ENCODE peak calls at places on chromosomes 1 and 21, in five cellular contexts. One of them, this sample, is unnamed.

GRCh38 chr1:179743679-179744400 is 749 bp downstream of the FAM163A start:
- DNase-seq in breast epithelium: no peak
- DNase-seq in suprapubic skin: no peak
- DNase-seq in spleen: no peak
- DNase-seq in transverse colon: no peak
- DNase-seq in this sample: no peak

GRCh38 chr1:88737338-88737927 is 53.4 kb downstream of the PKN2 start:
- DNase-seq in breast epithelium: no peak
- DNase-seq in suprapubic skin: no peak
- DNase-seq in spleen: no peak
- DNase-seq in transverse colon: no peak
- DNase-seq in this sample: no peak

GRCh38 chr1:112618721-112619517 is at the start of gene ST7L:
- DNase-seq in breast epithelium: peak
- DNase-seq in suprapubic skin: peak
- DNase-seq in spleen: peak
- DNase-seq in transverse colon: peak
- DNase-seq in this sample: peak

GRCh38 chr21:29193907-29194306 is 63.5 kb downstream of the MAP3K7CL start:
- DNase-seq in breast epithelium: no peak
- DNase-seq in suprapubic skin: no peak
- DNase-seq in spleen: no peak
- DNase-seq in transverse colon: no peak
- DNase-seq in this sample: no peak

GRCh38 chr1:183807549-183808168 is 2.7 kb downstream of the RGL1 start:
- DNase-seq in breast epithelium: no peak
- DNase-seq in suprapubic skin: no peak
- DNase-seq in spleen: no peak
- DNase-seq in transverse colon: peak
- DNase-seq in this sample: no peak

GRCh38 chr1:154742586-154742985 is 127.5 kb downstream of the KCNN3 start:
- DNase-seq in breast epithelium: no peak
- DNase-seq in suprapubic skin: no peak
- DNase-seq in spleen: no peak
- DNase-seq in transverse colon: no peak
- DNase-seq in this sample: no peak

GRCh38 chr1:53618218-53619087 is 120.5 kb downstream of the GLIS1 start:
- DNase-seq in breast epithelium: peak
- DNase-seq in suprapubic skin: peak
- DNase-seq in spleen: peak
- DNase-seq in transverse colon: peak
- DNase-seq in this sample: peak

GRCh38 chr1:192343304-192343703 is 26.5 kb downstream of the RGS21 start:
- DNase-seq in breast epithelium: no peak
- DNase-seq in suprapubic skin: no peak
- DNase-seq in spleen: no peak
- DNase-seq in transverse colon: no peak
- DNase-seq in this sample: no peak

GRCh38 chr1:58722414-58722813 is 22.6 kb upstream of the MYSM1 start:
- DNase-seq in breast epithelium: no peak
- DNase-seq in suprapubic skin: no peak
- DNase-seq in spleen: no peak
- DNase-seq in transverse colon: no peak
- DNase-seq in this sample: no peak

GRCh38 chr1:151340870-151341754 is 5.9 kb downstream of the RFX5 start:
- DNase-seq in breast epithelium: no peak
- DNase-seq in suprapubic skin: no peak
- DNase-seq in spleen: no peak
- DNase-seq in transverse colon: peak
- DNase-seq in this sample: no peak

GRCh38 chr1:229848762-229849677 is 218.0 kb upstream of the GALNT2 start:
- DNase-seq in breast epithelium: no peak
- DNase-seq in suprapubic skin: no peak
- DNase-seq in spleen: no peak
- DNase-seq in transverse colon: no peak
- DNase-seq in this sample: no peak

GRCh38 chr1:33029921-33030320 is 6.8 kb downstream of the AK2 start:
- DNase-seq in breast epithelium: no peak
- DNase-seq in suprapubic skin: no peak
- DNase-seq in spleen: no peak
- DNase-seq in transverse colon: no peak
- DNase-seq in this sample: no peak

GRCh38 chr1:67816506-67816905 is 16.8 kb downstream of the GNG12 start:
- DNase-seq in breast epithelium: no peak
- DNase-seq in suprapubic skin: no peak
- DNase-seq in spleen: no peak
- DNase-seq in transverse colon: peak
- DNase-seq in this sample: no peak

GRCh38 chr1:213973129-213973528 is 14.6 kb upstream of the PROX1 start:
- DNase-seq in breast epithelium: no peak
- DNase-seq in suprapubic skin: no peak
- DNase-seq in spleen: no peak
- DNase-seq in transverse colon: no peak
- DNase-seq in this sample: no peak

GRCh38 chr1:89719502-89720306 is 86.8 kb downstream of the LRRC8C start:
- DNase-seq in breast epithelium: no peak
- DNase-seq in suprapubic skin: no peak
- DNase-seq in spleen: no peak
- DNase-seq in transverse colon: no peak
- DNase-seq in this sample: no peak

GRCh38 chr1:241813768-241814270 is 34.2 kb upstream of the EXO1 start:
- DNase-seq in breast epithelium: no peak
- DNase-seq in suprapubic skin: no peak
- DNase-seq in spleen: no peak
- DNase-seq in transverse colon: no peak
- DNase-seq in this sample: no peak

GRCh38 chr1:235329139-235329808 is 904 bp downstream of the GGPS1 start:
- DNase-seq in breast epithelium: no peak
- DNase-seq in suprapubic skin: no peak
- DNase-seq in spleen: peak
- DNase-seq in transverse colon: peak
- DNase-seq in this sample: peak

GRCh38 chr1:119815361-119815760 is 4.1 kb upstream of the REG4 start:
- DNase-seq in breast epithelium: no peak
- DNase-seq in suprapubic skin: no peak
- DNase-seq in spleen: no peak
- DNase-seq in transverse colon: no peak
- DNase-seq in this sample: no peak

GRCh38 chr1:74728736-74729135 is 4.1 kb downstream of the CRYZ start:
- DNase-seq in breast epithelium: no peak
- DNase-seq in suprapubic skin: no peak
- DNase-seq in spleen: no peak
- DNase-seq in transverse colon: no peak
- DNase-seq in this sample: no peak

GRCh38 chr1:68196676-68197075 is 35.6 kb downstream of the WLS start:
- DNase-seq in breast epithelium: no peak
- DNase-seq in suprapubic skin: no peak
- DNase-seq in spleen: no peak
- DNase-seq in transverse colon: no peak
- DNase-seq in this sample: no peak

GRCh38 chr1:6123816-6124215 is 56.3 kb downstream of the CHD5 start:
- DNase-seq in breast epithelium: no peak
- DNase-seq in suprapubic skin: no peak
- DNase-seq in spleen: peak
- DNase-seq in transverse colon: no peak
- DNase-seq in this sample: no peak

GRCh38 chr1:184888505-184888904 is 85.8 kb downstream of the NIBAN1 start:
- DNase-seq in breast epithelium: no peak
- DNase-seq in suprapubic skin: no peak
- DNase-seq in spleen: no peak
- DNase-seq in transverse colon: no peak
- DNase-seq in this sample: no peak

DNA sequence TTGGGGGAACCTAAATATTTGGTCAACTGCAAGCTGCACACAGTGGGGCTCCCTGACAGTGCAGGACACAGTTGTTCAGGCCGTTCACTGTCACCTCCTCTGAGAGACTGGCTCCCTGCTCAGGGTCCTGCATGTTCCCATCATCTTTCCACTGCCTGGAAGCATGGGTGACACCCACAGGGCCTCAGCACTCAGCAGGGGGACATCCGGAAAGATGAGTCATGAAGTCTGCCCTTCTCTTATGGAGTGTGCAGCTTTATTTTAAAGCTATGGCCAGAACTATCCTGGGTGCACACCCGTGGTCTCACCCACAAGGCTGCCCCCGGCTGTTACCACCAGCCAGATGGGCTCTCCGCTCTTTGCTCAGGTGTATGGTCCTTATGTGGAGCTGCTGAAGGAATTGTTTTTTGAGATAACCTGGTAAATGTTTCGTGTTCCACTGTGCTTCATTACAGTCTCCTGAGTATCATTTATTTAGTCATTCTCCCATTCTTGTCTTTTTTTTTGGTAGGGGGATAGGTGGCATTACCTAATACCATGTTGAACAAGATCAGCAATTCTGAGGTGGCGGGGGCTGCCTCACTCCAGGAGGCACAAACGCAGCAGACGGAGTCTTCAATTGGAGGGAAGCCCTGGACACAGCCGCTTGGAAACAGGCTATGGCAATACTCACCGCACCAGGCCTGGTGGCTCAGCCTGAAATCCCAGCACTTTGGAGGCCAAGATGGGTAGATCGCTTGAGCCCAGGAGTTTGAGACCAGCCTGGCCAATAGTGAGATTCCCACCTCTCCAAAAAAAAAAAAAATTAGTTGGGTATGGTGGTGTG is 14.3 kb downstream of the TRIM11 start:
- DNase-seq in breast epithelium: no peak
- DNase-seq in suprapubic skin: peak
- DNase-seq in spleen: peak
- DNase-seq in transverse colon: no peak
- DNase-seq in this sample: no peak
- TF ChIP-seq POLR2AphosphoS5 in breast epithelium: no peak
- TF ChIP-seq POLR2AphosphoS5 in suprapubic skin: no peak
- TF ChIP-seq POLR2AphosphoS5 in spleen: no peak
- TF ChIP-seq POLR2AphosphoS5 in transverse colon: no peak
- TF ChIP-seq POLR2AphosphoS5 in this sample: no peak

GRCh38 chr1:28457678-28458077 is 48.2 kb upstream of the RCC1 start:
- DNase-seq in breast epithelium: no peak
- DNase-seq in suprapubic skin: no peak
- DNase-seq in spleen: no peak
- DNase-seq in transverse colon: no peak
- DNase-seq in this sample: no peak

GRCh38 chr1:28450561-28450960 is 55.3 kb upstream of the RCC1 start:
- DNase-seq in breast epithelium: no peak
- DNase-seq in suprapubic skin: no peak
- DNase-seq in spleen: no peak
- DNase-seq in transverse colon: no peak
- DNase-seq in this sample: no peak

GRCh38 chr1:28458237-28459228 is 47.3 kb upstream of the RCC1 start:
- DNase-seq in breast epithelium: no peak
- DNase-seq in suprapubic skin: no peak
- DNase-seq in spleen: no peak
- DNase-seq in transverse colon: no peak
- DNase-seq in this sample: no peak

GRCh38 chr1:28451011-28451410 is 54.8 kb upstream of the RCC1 start:
- DNase-seq in breast epithelium: no peak
- DNase-seq in suprapubic skin: no peak
- DNase-seq in spleen: no peak
- DNase-seq in transverse colon: no peak
- DNase-seq in this sample: no peak

DNA sequence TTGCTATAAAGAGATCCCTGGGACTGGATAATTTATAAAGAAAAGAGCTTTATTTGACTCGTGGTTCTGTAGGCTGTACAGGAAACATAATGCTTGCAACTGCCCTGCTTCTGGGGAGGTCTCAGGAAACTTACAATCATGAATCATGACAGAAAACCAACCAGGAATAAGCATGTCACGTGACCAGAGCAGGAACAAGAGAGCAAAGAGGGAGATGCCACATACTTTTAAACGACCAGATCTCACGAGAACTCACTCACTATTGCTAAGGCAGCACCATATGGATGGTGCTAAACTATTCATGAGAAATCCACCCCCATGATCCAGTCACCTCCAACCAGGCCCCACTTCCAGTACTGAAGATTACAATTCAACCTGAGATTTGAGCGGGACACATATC is 49.8 kb upstream of the RCC1 start:
- DNase-seq in breast epithelium: no peak
- DNase-seq in suprapubic skin: no peak
- DNase-seq in spleen: no peak
- DNase-seq in transverse colon: no peak
- DNase-seq in this sample: no peak
- TF ChIP-seq POLR2A in breast epithelium: no peak
- TF ChIP-seq POLR2A in suprapubic skin: no peak
- TF ChIP-seq POLR2A in spleen: no peak
- TF ChIP-seq POLR2A in transverse colon: no peak
- TF ChIP-seq POLR2A in this sample: no peak

DNA sequence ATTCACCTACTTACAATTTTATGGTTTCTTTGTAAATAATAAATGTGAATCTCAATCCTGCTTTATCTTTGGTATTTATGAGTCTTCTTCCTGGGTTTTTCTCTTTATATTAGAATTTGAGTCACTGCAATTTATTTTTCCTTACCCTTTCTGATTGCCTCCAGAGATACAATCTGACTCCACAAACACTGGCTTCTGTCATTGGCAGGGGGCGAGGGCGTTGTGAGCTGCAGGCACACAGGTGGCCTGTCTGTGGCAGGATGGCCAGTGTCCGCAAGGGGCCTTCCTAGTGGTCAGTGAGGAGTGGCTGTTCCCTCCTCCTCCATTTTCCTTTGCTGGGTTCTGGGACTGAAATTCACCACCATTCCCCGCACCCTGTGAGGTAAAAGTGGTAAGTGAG is 2.0 kb upstream of the MTARC1 start:
- DNase-seq in breast epithelium: no peak
- DNase-seq in suprapubic skin: no peak
- DNase-seq in spleen: no peak
- DNase-seq in transverse colon: no peak
- DNase-seq in this sample: no peak
- H3K27ac ChIP-seq in breast epithelium: no peak
- H3K27ac ChIP-seq in suprapubic skin: no peak
- H3K27ac ChIP-seq in spleen: no peak
- H3K27ac ChIP-seq in transverse colon: no peak
- H3K27ac ChIP-seq in this sample: no peak

DNA sequence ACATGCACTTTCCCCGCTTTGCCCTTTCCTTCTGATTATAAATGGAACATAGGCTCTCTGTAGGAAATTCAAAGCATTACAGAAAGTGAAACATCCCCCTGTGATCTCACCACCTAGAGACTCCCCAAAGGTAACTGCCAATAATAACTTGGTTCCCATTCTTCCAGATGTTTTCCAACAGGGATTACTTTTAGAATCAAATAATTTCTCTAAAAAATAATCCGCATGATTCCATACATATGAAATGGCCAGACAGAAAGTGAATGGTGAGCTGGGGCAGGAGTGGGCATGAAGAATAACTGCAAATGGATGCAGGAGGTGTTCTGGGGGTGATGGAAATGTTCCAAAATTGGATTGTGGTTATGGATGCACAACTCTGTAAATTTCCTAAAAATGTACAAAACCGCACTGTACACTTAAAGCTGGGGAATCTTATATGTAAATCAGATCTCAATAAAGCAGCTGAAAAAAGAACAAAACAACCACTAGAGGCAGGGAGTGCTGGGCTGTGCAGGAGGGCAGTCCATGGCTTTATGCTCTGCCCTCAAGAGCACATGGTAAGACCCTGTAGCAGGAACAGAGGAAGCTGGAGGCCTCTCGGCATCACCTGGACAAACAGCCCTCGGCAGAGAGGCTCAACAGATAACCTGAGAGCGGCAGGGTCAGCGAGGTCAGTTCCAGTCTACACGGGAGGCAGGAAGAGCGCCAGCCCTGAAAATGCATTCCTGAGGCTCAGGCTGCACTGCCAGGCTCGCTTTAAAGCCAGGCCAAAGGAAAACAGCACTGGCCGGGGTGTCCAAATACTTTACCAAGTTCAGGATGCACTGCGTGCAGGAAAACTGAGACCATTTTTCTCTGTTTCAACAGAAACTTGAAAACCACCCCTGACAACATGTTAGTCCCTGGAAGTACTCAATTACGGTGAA is 39.7 kb downstream of the CAPZB start:
- DNase-seq in breast epithelium: no peak
- DNase-seq in suprapubic skin: no peak
- DNase-seq in spleen: no peak
- DNase-seq in transverse colon: no peak
- DNase-seq in this sample: peak
- TF ChIP-seq POLR2AphosphoS5 in breast epithelium: no peak
- TF ChIP-seq POLR2AphosphoS5 in suprapubic skin: no peak
- TF ChIP-seq POLR2AphosphoS5 in spleen: peak
- TF ChIP-seq POLR2AphosphoS5 in transverse colon: no peak
- TF ChIP-seq POLR2AphosphoS5 in this sample: no peak

This sample was measured in stomach.